ENCODE peak calls at places on chromosome 15, in nine cellular contexts. S is MCF 10A; A is pancreas; V is CD4-positive, alpha-beta memory T cell; Q is left ventricle myocardium superior; C is head of caudate nucleus; I is 8988T; O is A172; P is cardiac muscle cell. B is an unnamed sample.

GRCh38 chr15:63501256-63502089 is 2.9 kb upstream of the USP3 start:
- DNase-seq in S (peak; percentile 85), A (peak; percentile 82), V (no peak), Q (peak; percentile 89), C (peak; percentile 30), I (peak; percentile 44), O (peak; percentile 65), P (peak; percentile 97), B (peak; percentile 21)

GRCh38 chr15:89118481-89118989 is 30.3 kb downstream of the ABHD2 start:
- DNase-seq in S (no peak), A (no peak), V (no peak), Q (no peak), C (no peak), I (no peak), O (no peak), P (no peak), B (no peak)

GRCh38 chr15:67033012-67033411 is 32.4 kb upstream of the SMAD3 start:
- DNase-seq in S (no peak), A (no peak), V (peak; percentile 45), Q (no peak), C (no peak), I (no peak), O (no peak), P (no peak), B (no peak)

GRCh38 chr15:98292442-98293240 is 332.1 kb downstream of the ARRDC4 start:
- DNase-seq in S (peak; percentile 60), A (peak; percentile 75), V (no peak), Q (peak; percentile 37), C (peak; percentile 57), I (peak; percentile 70), O (peak; percentile 23), P (peak; percentile 12), B (peak; percentile 48)

GRCh38 chr15:28021281-28022039 is 77.7 kb downstream of the OCA2 start:
- DNase-seq in S (no peak), A (peak; percentile 89), V (no peak), Q (peak; percentile 58), C (peak; percentile 76), I (no peak), O (peak; percentile 61), P (peak; percentile 68), B (peak; percentile 50)

GRCh38 chr15:75161106-75161505 is 40.6 kb upstream of the C15orf39 start:
- DNase-seq in S (no peak), A (no peak), V (no peak), Q (no peak), C (no peak), I (no peak), O (no peak), P (no peak), B (no peak)

GRCh38 chr15:73965730-73966103 is 26.4 kb downstream of the STOML1 start:
- DNase-seq in S (no peak), A (no peak), V (peak; percentile 54), Q (no peak), C (no peak), I (no peak), O (no peak), P (no peak), B (peak; percentile 40)

GRCh38 chr15:29465196-29465595 is 195.6 kb upstream of the NSMCE3 start:
- DNase-seq in S (no peak), A (no peak), V (no peak), Q (no peak), C (no peak), I (no peak), O (no peak), P (no peak), B (no peak)

GRCh38 chr15:99565281-99566156 is at the start of gene MEF2A:
- DNase-seq in S (peak; percentile 90), A (peak; percentile 99), V (peak; percentile 93), Q (peak; percentile 97), C (peak; percentile 92), I (peak; percentile 95), O (peak; percentile 84), P (peak; percentile 97), B (peak; percentile 97)

GRCh38 chr15:82532991-82533481 is 7.2 kb downstream of the RPS17 start:
- DNase-seq in S (no peak), A (peak; percentile 66), V (no peak), Q (no peak), C (no peak), I (no peak), O (no peak), P (no peak), B (no peak)

GRCh38 chr15:69305204-69305931 is 6.7 kb downstream of the PAQR5 start:
- DNase-seq in S (peak; percentile 98), A (no peak), V (no peak), Q (no peak), C (no peak), I (peak; percentile 51), O (peak; percentile 95), P (peak; percentile 90), B (peak; percentile 14)

GRCh38 chr15:59522988-59523461 is 85.0 kb downstream of the FAM81A start:
- DNase-seq in S (peak; percentile 41), A (no peak), V (peak; percentile 45), Q (no peak), C (no peak), I (no peak), O (no peak), P (no peak), B (no peak)

GRCh38 chr15:75389791-75390382 is 21.5 kb upstream of the MAN2C1 start:
- DNase-seq in S (no peak), A (no peak), V (no peak), Q (no peak), C (no peak), I (no peak), O (no peak), P (no peak), B (no peak)

B was measured in COLO829.